ENCODE peak calls at places on chromosome 19, in four cellular contexts. One of them, this sample, is unnamed.

GRCh38 chr19:6551607-6552450 is 21.0 kb downstream of the TNFSF9 start:
- DNase-seq in neural progenitor cell: peak; percentile 83
- DNase-seq in PC-3: no peak
- DNase-seq in GM23248: peak; percentile 35
- DNase-seq in this sample: no peak

GRCh38 chr19:31591258-31591657 is 242.0 kb upstream of the TSHZ3 start:
- DNase-seq in PC-3: no peak
- DNase-seq in neural progenitor cell: no peak
- DNase-seq in GM23248: no peak
- DNase-seq in this sample: no peak

GRCh38 chr19:39915848-39916215 is 18.6 kb downstream of the FCGBP start:
- DNase-seq in PC-3: no peak
- DNase-seq in neural progenitor cell: no peak
- DNase-seq in GM23248: no peak
- DNase-seq in this sample: no peak

GRCh38 chr19:3803986-3804385 is 17.8 kb upstream of the MATK start:
- DNase-seq in PC-3: no peak
- DNase-seq in neural progenitor cell: no peak
- DNase-seq in GM23248: no peak
- DNase-seq in this sample: no peak

GRCh38 chr19:54114340-54114826 is 1.1 kb downstream of the TFPT start:
- DNase-seq in PC-3: peak; percentile 64
- DNase-seq in neural progenitor cell: peak; percentile 29
- DNase-seq in GM23248: peak; percentile 75
- DNase-seq in this sample: peak; percentile 62

GRCh38 chr19:51166846-51167490 is 24.9 kb downstream of the SIGLEC7 start:
- DNase-seq in neural progenitor cell: no peak
- DNase-seq in PC-3: no peak
- DNase-seq in GM23248: no peak
- DNase-seq in this sample: no peak

GRCh38 chr19:8355631-8356402 is 8.1 kb upstream of the ANGPTL4 start:
- DNase-seq in GM23248: peak; percentile 96
- DNase-seq in PC-3: peak; percentile 97
- DNase-seq in neural progenitor cell: no peak
- DNase-seq in this sample: no peak

GRCh38 chr19:41882568-41883462 is at the start of gene ARHGEF1:
- DNase-seq in GM23248: peak; percentile 44
- DNase-seq in PC-3: peak; percentile 35
- DNase-seq in neural progenitor cell: peak; percentile 61
- DNase-seq in this sample: peak; percentile 70

GRCh38 chr19:18814063-18814462 is 17.7 kb upstream of the UPF1 start:
- DNase-seq in PC-3: no peak
- DNase-seq in neural progenitor cell: no peak
- DNase-seq in GM23248: peak; percentile 62
- DNase-seq in this sample: no peak

GRCh38 chr19:42114412-42114811 is 17.8 kb downstream of the POU2F2 start:
- DNase-seq in PC-3: no peak
- DNase-seq in neural progenitor cell: no peak
- DNase-seq in GM23248: no peak
- DNase-seq in this sample: peak; percentile 96

GRCh38 chr19:16846901-16847300 is 17.7 kb downstream of the SIN3B start:
- DNase-seq in PC-3: no peak
- DNase-seq in neural progenitor cell: no peak
- DNase-seq in GM23248: no peak
- DNase-seq in this sample: no peak

GRCh38 chr19:41478875-41479756 is 36.2 kb downstream of the ERICH4 start:
- DNase-seq in GM23248: no peak
- DNase-seq in PC-3: no peak
- DNase-seq in neural progenitor cell: no peak
- DNase-seq in this sample: no peak

GRCh38 chr19:33916792-33917191 is 120.1 kb downstream of the KCTD15 start:
- DNase-seq in GM23248: no peak
- DNase-seq in neural progenitor cell: no peak
- DNase-seq in PC-3: no peak
- DNase-seq in this sample: no peak

GRCh38 chr19:18007939-18008673 is at the start of gene ARRDC2:
- DNase-seq in PC-3: peak; percentile 91
- DNase-seq in neural progenitor cell: peak; percentile 98
- DNase-seq in GM23248: peak; percentile 96
- DNase-seq in this sample: peak; percentile 96

GRCh38 chr19:58586131-58586765 is 13.1 kb upstream of the MZF1 start:
- DNase-seq in PC-3: no peak
- DNase-seq in GM23248: peak; percentile 15
- DNase-seq in neural progenitor cell: no peak
- DNase-seq in this sample: no peak
- TF ChIP-seq EZH2phosphoT487 in PC-3: no peak
- TF ChIP-seq EZH2phosphoT487 in GM23248: no peak
- TF ChIP-seq EZH2phosphoT487 in neural progenitor cell: no peak
- TF ChIP-seq EZH2phosphoT487 in this sample: no peak

DNA sequence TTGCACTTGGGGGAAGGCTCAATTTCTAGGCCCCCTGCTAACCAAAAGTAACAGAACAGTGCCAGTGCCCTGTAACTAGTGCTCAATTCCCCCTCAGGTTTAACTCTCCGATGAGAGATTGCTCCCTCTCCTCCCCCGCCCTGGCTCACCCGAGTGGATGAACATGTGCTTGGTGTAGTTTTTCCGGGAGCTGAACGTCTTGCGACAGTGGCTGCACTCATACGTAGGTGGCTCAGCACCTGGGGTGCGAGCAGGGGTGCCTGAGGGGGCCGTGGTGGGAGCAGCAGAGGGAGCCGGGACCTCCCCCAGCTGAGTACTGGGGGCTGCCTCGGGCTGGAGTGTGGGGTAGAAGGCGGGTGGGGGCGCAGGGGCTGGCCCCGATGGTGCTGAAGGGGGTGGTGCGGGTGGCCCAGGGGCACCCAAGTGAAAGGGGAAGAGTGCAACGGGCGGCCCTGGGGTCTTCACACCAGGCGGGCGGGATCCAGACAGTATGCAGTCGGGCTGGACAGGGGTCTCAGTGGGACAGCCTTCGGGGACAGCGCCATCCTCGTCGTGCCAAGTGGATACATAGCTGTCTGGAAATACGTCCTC is 3.3 kb downstream of the ZBTB45 start:
- DNase-seq in PC-3: no peak
- DNase-seq in neural progenitor cell: no peak
- DNase-seq in GM23248: no peak
- DNase-seq in this sample: no peak
- H3K4me2 ChIP-seq in PC-3: no peak overlapping the region
- H3K4me2 ChIP-seq in neural progenitor cell: no peak overlapping the region
- H3K4me2 ChIP-seq in GM23248: no peak overlapping the region
- H3K4me2 ChIP-seq in this sample: no peak overlapping the region

DNA sequence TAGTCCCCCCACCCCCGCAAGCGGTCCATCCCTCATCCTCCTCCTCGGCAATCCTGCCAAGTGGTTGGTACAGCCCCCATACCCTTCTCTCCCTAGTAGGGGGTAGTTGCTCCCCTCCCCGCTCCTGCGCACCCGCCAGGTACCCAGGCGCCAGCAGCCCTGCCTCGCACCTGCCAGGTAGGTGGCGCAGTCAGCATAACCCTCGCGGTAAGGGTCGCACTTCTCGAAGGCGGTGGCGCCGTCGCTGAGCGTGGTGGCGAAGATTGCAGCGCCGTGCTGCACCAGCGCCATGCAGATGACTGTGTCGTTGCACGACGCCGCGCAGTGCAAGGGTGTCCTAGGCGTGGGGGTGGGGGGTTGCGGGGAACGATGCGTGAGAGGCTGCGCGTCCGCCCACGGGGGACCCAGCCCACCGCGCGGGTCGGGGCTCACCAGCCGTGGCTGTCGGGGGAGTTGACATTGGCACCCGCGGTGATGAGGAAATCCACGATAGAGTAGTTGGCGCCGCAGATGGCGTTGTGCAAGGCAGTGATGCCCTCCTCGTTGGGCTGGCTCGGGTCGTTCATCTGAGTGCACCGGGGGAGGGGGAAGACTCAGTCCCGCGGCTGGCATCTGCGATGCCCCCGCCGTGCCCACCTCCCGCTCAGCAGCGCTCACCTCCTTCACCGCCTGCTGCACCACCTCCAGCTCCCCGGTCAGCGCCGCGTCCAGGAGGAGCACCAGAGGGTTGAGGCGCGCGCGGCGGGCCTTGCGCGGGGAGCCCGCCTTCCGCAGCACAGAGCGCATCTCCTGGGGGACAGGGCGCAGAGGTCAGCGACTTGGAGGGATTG is 15.2 kb upstream of the ERCC2 start:
- DNase-seq in PC-3: no peak
- DNase-seq in GM23248: peak; percentile 48
- DNase-seq in neural progenitor cell: peak; percentile 19
- DNase-seq in this sample: no peak
- TF ChIP-seq EZH2phosphoT487 in PC-3: no peak
- TF ChIP-seq EZH2phosphoT487 in GM23248: no peak
- TF ChIP-seq EZH2phosphoT487 in neural progenitor cell: peak; percentile 46
- TF ChIP-seq EZH2phosphoT487 in this sample: no peak

DNA sequence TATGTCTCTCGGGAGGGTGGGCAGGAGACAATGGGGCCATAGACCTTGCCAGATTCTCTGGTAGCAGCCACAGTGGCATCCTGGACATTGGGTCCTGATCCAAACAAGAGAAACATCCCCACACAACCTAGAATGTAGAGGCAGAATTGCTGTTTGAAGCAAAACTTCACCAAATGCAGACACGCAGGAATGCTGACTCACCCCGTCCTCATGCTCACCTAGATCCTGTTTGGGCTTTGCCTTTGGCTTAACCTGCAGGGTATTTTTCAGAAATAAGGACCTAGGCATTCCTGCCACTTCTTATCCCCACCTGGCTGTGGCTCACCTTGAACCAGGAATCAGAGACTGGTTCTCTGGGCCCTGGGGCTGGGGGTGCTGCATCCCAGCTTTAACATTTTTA is 7.3 kb downstream of the TBC1D17 start:
- DNase-seq in neural progenitor cell: no peak
- DNase-seq in PC-3: peak; percentile 59
- DNase-seq in GM23248: no peak
- DNase-seq in this sample: no peak
- H3K4me2 ChIP-seq in neural progenitor cell: no peak overlapping the region
- H3K4me2 ChIP-seq in PC-3: no peak overlapping the region
- H3K4me2 ChIP-seq in GM23248: no peak overlapping the region
- H3K4me2 ChIP-seq in this sample: no peak overlapping the region

DNA sequence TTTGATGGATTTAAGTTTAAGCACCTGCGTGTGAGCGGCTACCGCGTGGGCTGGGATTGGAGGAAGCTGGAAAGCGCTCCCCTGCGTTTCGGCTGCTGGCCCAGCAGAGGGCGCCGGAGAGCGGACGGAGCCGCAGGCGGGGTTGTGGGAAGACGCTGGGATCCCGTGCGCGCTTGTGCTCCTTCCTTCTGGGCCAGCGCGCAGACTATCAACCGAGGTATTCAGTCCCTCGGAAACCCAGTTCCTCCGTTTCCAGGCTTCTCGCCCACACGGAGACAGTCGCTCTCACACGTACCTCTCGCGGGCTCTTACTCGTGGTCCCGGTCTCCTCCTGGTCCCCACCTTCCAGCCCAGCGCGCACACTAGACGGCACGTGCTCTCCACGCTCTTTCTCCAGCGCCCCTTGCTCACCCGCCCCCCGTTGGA is 28.8 kb downstream of the EPN1 start:
- DNase-seq in PC-3: no peak
- DNase-seq in neural progenitor cell: peak; percentile 15
- DNase-seq in GM23248: peak; percentile 66
- DNase-seq in this sample: peak; percentile 19
- TF ChIP-seq EZH2phosphoT487 in PC-3: no peak
- TF ChIP-seq EZH2phosphoT487 in neural progenitor cell: no peak
- TF ChIP-seq EZH2phosphoT487 in GM23248: no peak
- TF ChIP-seq EZH2phosphoT487 in this sample: no peak

DNA sequence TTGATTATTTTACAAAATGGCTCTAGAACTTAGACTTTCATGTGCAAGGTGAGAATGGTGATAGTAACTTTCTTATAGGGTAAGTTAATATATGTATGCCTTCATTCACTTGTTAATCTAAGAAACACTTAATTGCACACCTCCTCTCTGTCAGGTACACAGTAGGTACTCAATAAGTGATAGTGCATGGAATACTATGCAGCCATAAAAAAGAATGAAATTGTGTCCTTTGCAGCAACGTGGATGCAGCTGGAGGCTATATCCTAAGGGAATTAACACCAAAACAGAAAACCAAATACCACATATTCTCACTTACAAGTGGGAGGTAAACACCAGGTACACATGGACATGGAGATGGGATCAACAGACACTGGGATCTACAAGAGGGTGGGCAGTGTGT is 17.6 kb upstream of the VSTM2B start:
- DNase-seq in neural progenitor cell: no peak
- DNase-seq in GM23248: no peak
- DNase-seq in PC-3: no peak
- DNase-seq in this sample: no peak
- H3K4me2 ChIP-seq in neural progenitor cell: no peak overlapping the region
- H3K4me2 ChIP-seq in GM23248: no peak overlapping the region
- H3K4me2 ChIP-seq in PC-3: no peak overlapping the region
- H3K4me2 ChIP-seq in this sample: no peak overlapping the region

This sample was measured in OCI-LY7.